ENCODE peak calls at places on chromosomes 1 and 21, in ten cellular contexts. O is HL-60, W is testis, E is tibial artery, X is GM06990, G is thoracic aorta, Z is DND-41, P is colonic mucosa, S is brain microvascular endothelial cell, I is H1. B is an unnamed sample.
A peak's percentile ranks its signal among the peaks of the same experiment; 100 is the strongest.

GRCh38 chr1:227268943-227269342 is 49.3 kb downstream of the CDC42BPA start:
- DNase-seq in I (no peak), P (no peak), G (no peak), E (no peak), X (no peak), O (no peak), S (no peak), W (no peak), Z (no peak), B (no peak)

GRCh38 chr1:112808861-112809684 is 93.9 kb upstream of the PPM1J start:
- DNase-seq in Z (peak; percentile 74), P (peak; percentile 85), S (peak; percentile 67), W (peak; percentile 83), G (no peak), E (no peak), I (peak; percentile 96), X (peak; percentile 44), O (peak; percentile 11), B (peak; percentile 66)

GRCh38 chr1:32873484-32873883 is 2.8 kb upstream of the FNDC5 start:
- DNase-seq in E (peak; percentile 47), I (no peak), W (no peak), O (no peak), S (no peak), X (no peak), P (no peak), Z (no peak), G (no peak), B (no peak)

GRCh38 chr21:45768741-45769049 is 125.2 kb downstream of the PCBP3 start:
- DNase-seq in S (no peak), I (no peak), Z (no peak), P (no peak), W (no peak), O (no peak), X (no peak), E (peak; percentile 39), G (no peak), B (no peak)

GRCh38 chr1:20446796-20447195 is 39.2 kb downstream of the CAMK2N1 start:
- DNase-seq in X (no peak), S (no peak), I (no peak), P (no peak), Z (no peak), E (no peak), O (no peak), G (no peak), W (no peak), B (peak; percentile 28)

GRCh38 chr21:42520628-42521253 is 7.1 kb downstream of the SLC37A1 start:
- DNase-seq in O (no peak), P (no peak), I (peak; percentile 65), X (no peak), Z (no peak), W (no peak), G (no peak), E (peak; percentile 40), S (no peak), B (no peak)

GRCh38 chr1:167000546-167000945 is 11.5 kb downstream of the MAEL start:
- DNase-seq in X (no peak), Z (no peak), G (no peak), S (no peak), O (no peak), E (no peak), P (no peak), W (no peak), I (no peak), B (no peak)

GRCh38 chr1:201648911-201649775 is 110.2 kb downstream of the NAV1 start:
- DNase-seq in S (no peak), Z (no peak), E (peak; percentile 70), O (no peak), X (no peak), W (peak; percentile 45), I (peak; percentile 75), P (peak; percentile 59), G (no peak), B (no peak)

GRCh38 chr1:8989821-8990220 is 36.4 kb downstream of the SLC2A7 start:
- DNase-seq in I (no peak), G (no peak), S (peak; percentile 9), W (peak; percentile 54), P (no peak), E (no peak), X (no peak), Z (no peak), O (no peak), B (peak; percentile 7)

GRCh38 chr1:109425902-109426277 is 358 bp downstream of the PSMA5 start:
- DNase-seq in S (peak; percentile 38), G (peak; percentile 15), I (no peak), X (no peak), W (no peak), E (no peak), Z (peak; percentile 61), P (peak; percentile 65), O (no peak), B (peak; percentile 38)

GRCh38 chr1:178649582-178650350 is 75.3 kb upstream of the RALGPS2 start:
- DNase-seq in E (no peak), S (no peak), G (no peak), P (no peak), O (no peak), W (no peak), Z (no peak), X (no peak), I (no peak), B (no peak)

GRCh38 chr1:2230781-2231666 is 2.9 kb downstream of the SKI start:
- DNase-seq in S (no peak), W (peak; percentile 60), X (no peak), I (peak; percentile 53), O (no peak), Z (no peak), E (peak; percentile 82), P (peak; percentile 56), G (no peak), B (no peak)

GRCh38 chr1:85656256-85656655 is 52.0 kb downstream of the ZNHIT6 start:
- DNase-seq in Z (no peak), G (no peak), W (no peak), O (no peak), X (no peak), I (no peak), E (no peak), P (no peak), S (no peak), B (no peak)

GRCh38 chr1:77797991-77798390 is 18.5 kb downstream of the MIGA1 start:
- DNase-seq in S (peak; percentile 37), Z (no peak), E (no peak), W (no peak), P (no peak), G (no peak), X (no peak), I (no peak), O (no peak), B (peak; percentile 42)

GRCh38 chr21:41313765-41314164 is 2.8 kb upstream of the FAM3B start:
- DNase-seq in G (no peak), I (no peak), S (no peak), W (no peak), Z (no peak), X (no peak), P (no peak), O (no peak), E (no peak), B (no peak)

GRCh38 chr1:77847621-77848080 is 40.8 kb upstream of the NEXN start:
- DNase-seq in X (no peak), Z (peak; percentile 21), I (no peak), W (no peak), P (no peak), E (no peak), G (no peak), S (no peak), O (no peak), B (no peak)

GRCh38 chr1:25996966-25997758 is 701 bp downstream of the PAFAH2 start:
- DNase-seq in G (no peak), W (no peak), O (peak; percentile 98), I (no peak), E (no peak), X (peak; percentile 46), P (peak; percentile 62), S (peak; percentile 77), Z (peak; percentile 69), B (peak; percentile 79)

GRCh38 chr1:171902527-171902926 is 61.2 kb downstream of the DNM3 start:
- DNase-seq in I (no peak), P (no peak), Z (no peak), W (no peak), X (no peak), E (no peak), S (no peak), G (no peak), O (no peak), B (no peak)

GRCh38 chr1:234488954-234489691 is 10.1 kb upstream of the TARBP1 start:
- DNase-seq in E (no peak), X (no peak), Z (no peak), I (no peak), O (no peak), W (no peak), G (no peak), S (no peak), P (no peak), B (no peak)

GRCh38 chr1:52614671-52615070 is 12.5 kb downstream of the GPX7 start:
- DNase-seq in E (no peak), W (no peak), S (no peak), P (no peak), G (no peak), Z (no peak), I (no peak), X (no peak), O (no peak), B (no peak)
- TF ChIP-seq CTCF in E (no peak), W (no peak), S (no peak), P (no peak), G (no peak), Z (no peak), I (no peak), X (no peak), O (no peak), B (no peak)

GRCh38 chr1:245953876-245954660 is 553.0 kb downstream of the SMYD3 start:
- DNase-seq in X (no peak), G (no peak), I (no peak), P (no peak), Z (peak; percentile 33), E (no peak), O (no peak), W (no peak), S (no peak), B (no peak)
- H3K4me3 ChIP-seq in X (peak overlapping the region; percentile 51), G (peak overlapping the region; percentile 62), I (no peak overlapping the region), P (no peak overlapping the region), Z (peak overlapping the region; percentile 54), E (peak overlapping the region; percentile 27), O (no peak overlapping the region), W (peak overlapping the region; percentile 16), S (no peak overlapping the region), B (peak overlapping the region; percentile 49)

DNA sequence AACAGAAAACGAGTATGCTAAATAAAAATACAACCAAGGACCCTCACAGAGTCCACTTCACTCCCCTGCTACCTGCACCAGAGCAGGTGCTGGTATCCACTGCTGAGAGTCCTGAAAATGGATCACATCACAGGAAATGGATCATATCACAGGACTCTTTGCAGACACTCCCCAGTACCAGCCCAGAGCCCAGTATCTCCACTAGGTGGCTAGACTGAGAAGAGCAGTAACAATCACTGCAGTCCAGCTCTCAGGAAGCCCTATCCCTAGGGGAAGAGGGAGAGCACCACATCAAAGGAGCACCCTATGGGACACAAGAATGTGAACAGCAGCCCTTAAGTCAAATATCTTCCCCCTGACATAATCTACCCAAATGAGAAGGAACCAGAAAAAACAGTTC is 28.0 kb downstream of the AGBL4 start:
- DNase-seq in P (no peak), I (no peak), G (no peak), Z (no peak), E (no peak), W (no peak), X (no peak), S (no peak), O (no peak), B (no peak)
- TF ChIP-seq CTCF in P (no peak), I (no peak), G (no peak), Z (no peak), E (no peak), W (no peak), X (no peak), S (no peak), O (no peak), B (no peak)

GRCh38 chr1:230754831-230755230 is 7.6 kb downstream of the CAPN9 start:
- DNase-seq in Z (no peak), P (peak; percentile 40), G (no peak), S (peak; percentile 9), X (no peak), E (no peak), W (no peak), I (no peak), O (no peak), B (peak; percentile 62)
- H3K4me3 ChIP-seq in Z (no peak overlapping the region), P (no peak overlapping the region), G (no peak overlapping the region), S (no peak overlapping the region), X (no peak overlapping the region), E (no peak overlapping the region), W (no peak overlapping the region), I (no peak overlapping the region), O (no peak overlapping the region), B (no peak overlapping the region)

B was measured in fibroblast of the aortic adventitia.